ENCODE peak calls at places on chromosomes 2 and 18, in eight cellular contexts. U, J, A, M, I, B, S and G are unnamed samples.

GRCh38 chr2:120978359-120979050 is 242.8 kb downstream of the GLI2 start:
- DNase-seq in U (no peak), J (no peak), A (peak), M (no peak), I (no peak), B (no peak), S (no peak), G (peak)

GRCh38 chr18:79476918-79477685 is 81.4 kb downstream of the NFATC1 start:
- DNase-seq in U (peak), J (no peak), A (no peak), M (no peak), I (no peak), B (peak), S (no peak), G (no peak)

GRCh38 chr18:7635948-7636347 is 68.8 kb downstream of the PTPRM start:
- DNase-seq in U (no peak), J (no peak), A (no peak), M (no peak), I (no peak), B (no peak), S (no peak), G (no peak)

GRCh38 chr2:207807516-207807915 is 37.8 kb upstream of the FZD5 start:
- DNase-seq in U (no peak), J (no peak), A (no peak), M (no peak), I (no peak), B (no peak), S (no peak), G (peak)

GRCh38 chr2:19801367-19802087 is 100.3 kb downstream of the TTC32 start:
- DNase-seq in U (no peak), J (peak), A (peak), M (peak), I (peak), B (no peak), S (no peak), G (peak)

GRCh38 chr2:188978291-188979081 is 4.3 kb downstream of the COL3A1 start:
- DNase-seq in U (peak), J (no peak), A (peak), M (peak), I (peak), B (no peak), S (no peak), G (peak)

GRCh38 chr2:96679843-96680242 is 37.3 kb downstream of the FER1L5 start:
- DNase-seq in U (no peak), J (no peak), A (no peak), M (peak), I (no peak), B (no peak), S (no peak), G (peak)

GRCh38 chr2:15626126-15626525 is 34.5 kb downstream of the DDX1 start:
- DNase-seq in U (no peak), J (no peak), A (no peak), M (no peak), I (no peak), B (no peak), S (no peak), G (no peak)

GRCh38 chr2:39024833-39025232 is 96.0 kb downstream of the SOS1 start:
- DNase-seq in U (no peak), J (no peak), A (peak), M (no peak), I (no peak), B (no peak), S (no peak), G (peak)

GRCh38 chr18:35311506-35311905 is 21.5 kb upstream of the ZSCAN30 start:
- DNase-seq in U (no peak), J (no peak), A (peak), M (peak), I (no peak), B (no peak), S (no peak), G (peak)

GRCh38 chr2:152508446-152508845 is 173.5 kb downstream of the FMNL2 start:
- DNase-seq in U (no peak), J (no peak), A (peak), M (peak), I (peak), B (no peak), S (no peak), G (peak)

GRCh38 chr2:117470311-117471095 is 344.0 kb upstream of the DDX18 start:
- DNase-seq in U (peak), J (no peak), A (peak), M (no peak), I (peak), B (peak), S (peak), G (peak)

GRCh38 chr2:126444511-126444910 is 211.4 kb upstream of the GYPC start:
- DNase-seq in U (no peak), J (no peak), A (no peak), M (no peak), I (no peak), B (no peak), S (no peak), G (no peak)

GRCh38 chr2:214378455-214379103 is 32.3 kb upstream of the VWC2L start:
- DNase-seq in U (no peak), J (no peak), A (no peak), M (no peak), I (peak), B (no peak), S (no peak), G (peak)

GRCh38 chr2:181430406-181431199 is 26.6 kb upstream of the ITGA4 start:
- DNase-seq in U (no peak), J (no peak), A (peak), M (no peak), I (peak), B (peak), S (no peak), G (peak)

GRCh38 chr2:239804161-239805042 is 220.7 kb downstream of the NDUFA10 start:
- DNase-seq in U (no peak), J (no peak), A (no peak), M (no peak), I (no peak), B (no peak), S (no peak), G (no peak)

GRCh38 chr2:3460831-3461544 is 58.3 kb downstream of the ADI1 start:
- DNase-seq in U (no peak), J (no peak), A (no peak), M (no peak), I (no peak), B (no peak), S (no peak), G (no peak)

GRCh38 chr2:53632714-53633113 is 134.9 kb upstream of the CHAC2 start:
- DNase-seq in U (no peak), J (no peak), A (peak), M (peak), I (peak), B (no peak), S (no peak), G (peak)